ENCODE peak calls at places on chromosome 2, in seven cellular contexts. N is activated T-cell treated with anti-CD3 and anti-CD28 coated beads, Interleukin-2, amount 50 U/mL, for 48 hours; P is fibroblast of the conjunctiva; A is Right ventricle myocardium inferior; Q is AG04449; W is Ammon's horn; F is mammary epithelial cell. Y is an unnamed sample.

GRCh38 chr2:216774620-216775019 is 79.3 kb upstream of the IGFBP5 start:
- DNase-seq in N (no peak), A (peak; percentile 84), Q (peak; percentile 28), P (no peak), F (peak; percentile 3), W (no peak), Y (no peak)

GRCh38 chr2:11236335-11236734 is 81.1 kb downstream of the SLC66A3 start:
- DNase-seq in Q (no peak), N (no peak), P (no peak), F (no peak), W (no peak), A (no peak), Y (no peak)

GRCh38 chr2:219736196-219736595 is 108.8 kb downstream of the SLC4A3 start:
- DNase-seq in A (no peak), F (peak; percentile 67), Q (no peak), W (peak; percentile 68), N (no peak), P (peak; percentile 64), Y (no peak)

GRCh38 chr2:108586116-108586515 is 51.8 kb downstream of the LIMS1 start:
- DNase-seq in A (no peak), F (no peak), N (no peak), P (no peak), W (no peak), Q (no peak), Y (no peak)

GRCh38 chr2:16525265-16525887 is 140.3 kb downstream of the CYRIA start:
- DNase-seq in A (no peak), P (no peak), N (peak; percentile 38), F (peak; percentile 10), Q (no peak), W (no peak), Y (no peak)

GRCh38 chr2:232891621-232892071 is 21.6 kb downstream of the SNORC start:
- DNase-seq in W (no peak), P (no peak), N (peak; percentile 13), Q (no peak), A (peak; percentile 35), F (peak; percentile 79), Y (peak; percentile 1)

GRCh38 chr2:18704224-18704623 is 114.9 kb upstream of the NT5C1B start:
- DNase-seq in Q (no peak), N (no peak), W (no peak), P (no peak), A (no peak), F (no peak), Y (no peak)

GRCh38 chr2:111201214-111201613 is 80.5 kb downstream of the BCL2L11 start:
- DNase-seq in N (no peak), F (no peak), Q (no peak), A (no peak), W (no peak), P (no peak), Y (no peak)

GRCh38 chr2:9538000-9538507 is 17.6 kb downstream of the ADAM17 start:
- DNase-seq in A (no peak), F (peak; percentile 93), P (peak; percentile 63), N (no peak), W (no peak), Q (no peak), Y (no peak)

GRCh38 chr2:76120176-76120575 is 409.5 kb upstream of the GCFC2 start:
- DNase-seq in A (no peak), P (no peak), W (peak; percentile 33), Q (no peak), F (no peak), N (no peak), Y (no peak)

GRCh38 chr2:122251153-122251552 is 495.7 kb downstream of the TSN start:
- DNase-seq in Q (no peak), N (no peak), P (no peak), W (no peak), F (peak; percentile 18), A (no peak), Y (no peak)

GRCh38 chr2:11757101-11757500 is 10.7 kb downstream of the LPIN1 start:
- DNase-seq in P (no peak), N (no peak), A (no peak), F (no peak), W (no peak), Q (no peak), Y (no peak)

GRCh38 chr2:150919899-150920298 is 341.8 kb downstream of the RBM43 start:
- DNase-seq in F (no peak), Q (no peak), N (no peak), W (no peak), P (no peak), A (no peak), Y (no peak)

GRCh38 chr2:86788881-86789686 is 1.6 kb downstream of the CD8A start:
- DNase-seq in P (no peak), W (no peak), N (peak; percentile 62), F (peak; percentile 9), Q (no peak), A (peak; percentile 77), Y (no peak)

GRCh38 chr2:55862673-55863390 is 60.8 kb downstream of the EFEMP1 start:
- DNase-seq in Q (peak; percentile 100), F (peak; percentile 99), A (no peak), P (peak; percentile 98), W (no peak), N (no peak), Y (no peak)

GRCh38 chr2:26605969-26606846 is 35.0 kb downstream of the CIB4 start:
- DNase-seq in P (no peak), A (no peak), N (no peak), W (no peak), Q (no peak), F (no peak), Y (no peak)

GRCh38 chr2:163593941-163594340 is 141.9 kb downstream of the FIGN start:
- DNase-seq in W (no peak), P (no peak), N (no peak), F (no peak), A (no peak), Q (no peak), Y (no peak)

GRCh38 chr2:85772019-85772745 is 18.4 kb downstream of the ATOH8 start:
- DNase-seq in P (peak; percentile 99), N (no peak), Q (peak; percentile 97), A (peak; percentile 98), W (peak; percentile 97), F (peak; percentile 93), Y (no peak)

GRCh38 chr2:85814802-85815550 is 61.2 kb downstream of the ATOH8 start:
- DNase-seq in W (no peak), F (no peak), N (no peak), A (no peak), P (no peak), Q (no peak), Y (no peak)

GRCh38 chr2:74498500-74499268 is 719 bp downstream of the LBX2 start:
- DNase-seq in P (no peak), N (peak; percentile 63), F (peak; percentile 25), A (peak; percentile 56), Q (no peak), W (no peak), Y (no peak)

GRCh38 chr2:223439184-223439583 is 163.0 kb downstream of the SCG2 start:
- DNase-seq in A (no peak), F (no peak), W (no peak), P (no peak), N (no peak), Q (no peak), Y (no peak)